ENCODE peak calls at places on chromosomes 2 and 18, in nine cellular contexts. One of them, this sample, is unnamed.

GRCh38 chr2:104658840-104659591 is 194.9 kb upstream of the POU3F3 start:
- DNase-seq in A549: no peak
- DNase-seq in fibroblast of lung: no peak
- DNase-seq in HepG2: no peak
- DNase-seq in foreskin fibroblast: no peak
- DNase-seq in PC-3: no peak
- DNase-seq in left lung: peak; percentile 79
- DNase-seq in GM23338: peak; percentile 63
- DNase-seq in thoracic aorta: no peak
- DNase-seq in this sample: no peak

GRCh38 chr18:9835112-9835755 is 50.5 kb upstream of the TXNDC2 start:
- DNase-seq in fibroblast of lung: peak; percentile 11
- DNase-seq in A549: no peak
- DNase-seq in foreskin fibroblast: no peak
- DNase-seq in thoracic aorta: no peak
- DNase-seq in GM23338: peak; percentile 88
- DNase-seq in PC-3: no peak
- DNase-seq in left lung: no peak
- DNase-seq in HepG2: no peak
- DNase-seq in this sample: no peak

GRCh38 chr2:57906152-57906732 is 140.4 kb upstream of the VRK2 start:
- DNase-seq in thoracic aorta: no peak
- DNase-seq in left lung: no peak
- DNase-seq in fibroblast of lung: peak; percentile 61
- DNase-seq in GM23338: peak; percentile 73
- DNase-seq in PC-3: peak; percentile 82
- DNase-seq in HepG2: peak; percentile 62
- DNase-seq in foreskin fibroblast: peak; percentile 36
- DNase-seq in A549: peak; percentile 81
- DNase-seq in this sample: no peak

GRCh38 chr2:68043719-68044498 is 18.9 kb downstream of the C1D start:
- DNase-seq in left lung: no peak
- DNase-seq in fibroblast of lung: peak; percentile 87
- DNase-seq in GM23338: no peak
- DNase-seq in foreskin fibroblast: peak; percentile 83
- DNase-seq in HepG2: no peak
- DNase-seq in A549: peak; percentile 18
- DNase-seq in thoracic aorta: no peak
- DNase-seq in PC-3: peak; percentile 93
- DNase-seq in this sample: no peak

GRCh38 chr2:200077210-200077650 is 121.8 kb downstream of the MAIP1 start:
- DNase-seq in thoracic aorta: no peak
- DNase-seq in A549: peak; percentile 48
- DNase-seq in HepG2: peak; percentile 92
- DNase-seq in left lung: no peak
- DNase-seq in PC-3: peak; percentile 93
- DNase-seq in fibroblast of lung: peak; percentile 79
- DNase-seq in foreskin fibroblast: peak; percentile 80
- DNase-seq in GM23338: no peak
- DNase-seq in this sample: no peak

GRCh38 chr2:200306969-200307811 is 697 bp downstream of the SPATS2L start:
- DNase-seq in left lung: peak; percentile 88
- DNase-seq in HepG2: no peak
- DNase-seq in foreskin fibroblast: peak; percentile 54
- DNase-seq in A549: peak; percentile 42
- DNase-seq in fibroblast of lung: peak; percentile 43
- DNase-seq in thoracic aorta: no peak
- DNase-seq in PC-3: peak; percentile 46
- DNase-seq in GM23338: peak; percentile 60
- DNase-seq in this sample: peak; percentile 63

GRCh38 chr2:9820020-9820973 is 23.0 kb upstream of the TAF1B start:
- DNase-seq in left lung: no peak
- DNase-seq in A549: peak; percentile 54
- DNase-seq in fibroblast of lung: peak; percentile 84
- DNase-seq in GM23338: peak; percentile 59
- DNase-seq in foreskin fibroblast: no peak
- DNase-seq in HepG2: peak; percentile 39
- DNase-seq in PC-3: peak; percentile 71
- DNase-seq in thoracic aorta: no peak
- DNase-seq in this sample: peak; percentile 48

GRCh38 chr2:70965506-70965905 is 12.9 kb upstream of the ANKRD53 start:
- DNase-seq in HepG2: no peak
- DNase-seq in A549: no peak
- DNase-seq in GM23338: no peak
- DNase-seq in PC-3: no peak
- DNase-seq in thoracic aorta: no peak
- DNase-seq in fibroblast of lung: no peak
- DNase-seq in left lung: no peak
- DNase-seq in foreskin fibroblast: no peak
- DNase-seq in this sample: no peak

GRCh38 chr2:238065447-238065846 is 4.6 kb downstream of the SCLY start:
- DNase-seq in fibroblast of lung: no peak
- DNase-seq in HepG2: no peak
- DNase-seq in PC-3: no peak
- DNase-seq in A549: no peak
- DNase-seq in thoracic aorta: no peak
- DNase-seq in GM23338: no peak
- DNase-seq in left lung: no peak
- DNase-seq in foreskin fibroblast: no peak
- DNase-seq in this sample: no peak
- TF ChIP-seq CTCF in fibroblast of lung: no peak
- TF ChIP-seq CTCF in HepG2: no peak
- TF ChIP-seq CTCF in PC-3: no peak
- TF ChIP-seq CTCF in A549: no peak
- TF ChIP-seq CTCF in thoracic aorta: no peak
- TF ChIP-seq CTCF in GM23338: no peak
- TF ChIP-seq CTCF in left lung: no peak
- TF ChIP-seq CTCF in foreskin fibroblast: no peak
- TF ChIP-seq CTCF in this sample: no peak

GRCh38 chr18:49059028-49059670 is 108.4 kb upstream of the SMAD7 start:
- DNase-seq in GM23338: peak; percentile 47
- DNase-seq in thoracic aorta: no peak
- DNase-seq in HepG2: peak; percentile 34
- DNase-seq in fibroblast of lung: no peak
- DNase-seq in PC-3: peak; percentile 3
- DNase-seq in left lung: no peak
- DNase-seq in A549: peak; percentile 20
- DNase-seq in foreskin fibroblast: no peak
- DNase-seq in this sample: no peak
- TF ChIP-seq CTCF in GM23338: peak; percentile 44
- TF ChIP-seq CTCF in thoracic aorta: no peak
- TF ChIP-seq CTCF in HepG2: peak; percentile 55
- TF ChIP-seq CTCF in fibroblast of lung: peak; percentile 40
- TF ChIP-seq CTCF in PC-3: peak; percentile 32
- TF ChIP-seq CTCF in left lung: no peak
- TF ChIP-seq CTCF in A549: peak; percentile 8
- TF ChIP-seq CTCF in foreskin fibroblast: peak; percentile 19
- TF ChIP-seq CTCF in this sample: peak; percentile 23

GRCh38 chr2:188395903-188396699 is 104.4 kb downstream of the GULP1 start:
- DNase-seq in HepG2: no peak
- DNase-seq in left lung: no peak
- DNase-seq in foreskin fibroblast: no peak
- DNase-seq in A549: no peak
- DNase-seq in fibroblast of lung: no peak
- DNase-seq in PC-3: no peak
- DNase-seq in thoracic aorta: no peak
- DNase-seq in GM23338: peak; percentile 55
- DNase-seq in this sample: no peak
- TF ChIP-seq CTCF in HepG2: peak; percentile 25
- TF ChIP-seq CTCF in left lung: no peak
- TF ChIP-seq CTCF in foreskin fibroblast: no peak
- TF ChIP-seq CTCF in A549: no peak
- TF ChIP-seq CTCF in fibroblast of lung: no peak
- TF ChIP-seq CTCF in PC-3: peak; percentile 14
- TF ChIP-seq CTCF in thoracic aorta: no peak
- TF ChIP-seq CTCF in GM23338: peak; percentile 70
- TF ChIP-seq CTCF in this sample: no peak

GRCh38 chr2:61176755-61177726 is 15.1 kb downstream of the C2orf74 start:
- DNase-seq in HepG2: peak; percentile 94
- DNase-seq in PC-3: peak; percentile 95
- DNase-seq in A549: peak; percentile 97
- DNase-seq in foreskin fibroblast: peak; percentile 92
- DNase-seq in thoracic aorta: peak; percentile 61
- DNase-seq in GM23338: peak; percentile 95
- DNase-seq in fibroblast of lung: peak; percentile 89
- DNase-seq in left lung: peak; percentile 100
- DNase-seq in this sample: peak; percentile 96
- TF ChIP-seq CTCF in HepG2: peak; percentile 59
- TF ChIP-seq CTCF in PC-3: peak; percentile 8
- TF ChIP-seq CTCF in A549: peak; percentile 17
- TF ChIP-seq CTCF in foreskin fibroblast: no peak
- TF ChIP-seq CTCF in thoracic aorta: no peak
- TF ChIP-seq CTCF in GM23338: no peak
- TF ChIP-seq CTCF in fibroblast of lung: no peak
- TF ChIP-seq CTCF in left lung: no peak
- TF ChIP-seq CTCF in this sample: no peak

GRCh38 chr2:179636100-179636980 is 225.1 kb downstream of the ZNF385B start:
- DNase-seq in fibroblast of lung: no peak
- DNase-seq in GM23338: no peak
- DNase-seq in A549: no peak
- DNase-seq in left lung: no peak
- DNase-seq in foreskin fibroblast: no peak
- DNase-seq in PC-3: no peak
- DNase-seq in HepG2: peak; percentile 21
- DNase-seq in thoracic aorta: no peak
- DNase-seq in this sample: no peak

GRCh38 chr2:179642462-179642861 is 218.9 kb downstream of the ZNF385B start:
- DNase-seq in foreskin fibroblast: no peak
- DNase-seq in HepG2: no peak
- DNase-seq in PC-3: no peak
- DNase-seq in GM23338: no peak
- DNase-seq in left lung: no peak
- DNase-seq in thoracic aorta: no peak
- DNase-seq in fibroblast of lung: no peak
- DNase-seq in A549: no peak
- DNase-seq in this sample: no peak

DNA sequence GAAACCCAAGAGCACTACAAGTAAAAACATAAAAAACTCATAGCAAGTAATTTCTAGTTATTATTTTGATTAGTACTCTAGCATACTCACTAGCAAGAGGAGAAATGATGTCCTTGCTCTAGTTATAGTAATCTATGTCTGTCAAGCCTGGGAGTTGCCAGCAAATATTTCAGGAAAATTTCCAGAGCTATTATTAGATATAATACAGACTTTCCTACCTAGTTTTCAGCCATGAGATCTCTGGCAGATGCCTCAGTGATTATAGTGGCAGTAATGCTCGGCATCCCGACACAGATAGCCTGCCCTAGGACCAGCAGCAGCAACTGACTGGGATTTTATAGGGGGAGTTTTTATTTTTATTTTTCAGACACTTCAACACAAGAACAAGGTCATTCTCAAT is 224.4 kb downstream of the ZNF385B start:
- DNase-seq in A549: no peak
- DNase-seq in left lung: no peak
- DNase-seq in thoracic aorta: no peak
- DNase-seq in fibroblast of lung: no peak
- DNase-seq in GM23338: no peak
- DNase-seq in PC-3: no peak
- DNase-seq in HepG2: no peak
- DNase-seq in foreskin fibroblast: no peak
- DNase-seq in this sample: no peak
- TF ChIP-seq CTCF in A549: no peak
- TF ChIP-seq CTCF in left lung: no peak
- TF ChIP-seq CTCF in thoracic aorta: no peak
- TF ChIP-seq CTCF in fibroblast of lung: no peak
- TF ChIP-seq CTCF in GM23338: no peak
- TF ChIP-seq CTCF in PC-3: no peak
- TF ChIP-seq CTCF in HepG2: no peak
- TF ChIP-seq CTCF in foreskin fibroblast: no peak
- TF ChIP-seq CTCF in this sample: no peak

This sample was measured in lower lobe of right lung.